ENCODE peak calls at places on chromosome 5, in six cellular contexts. One of them, this sample, is unnamed. For H3K36me3, the result is how much of the 10 kb centered on the place peaks cover.

GRCh38 chr5:176588297-176588696 is 21.7 kb downstream of the GPRIN1 start:
- DNase-seq in effector memory CD4-positive, alpha-beta T cell: no peak
- DNase-seq in PC-3: no peak
- DNase-seq in endodermal cell: no peak
- DNase-seq in Peyer's patch: no peak
- DNase-seq in right lobe of liver: no peak
- DNase-seq in this sample: no peak

GRCh38 chr5:154771383-154771901 is 16.3 kb downstream of the LARP1 start:
- DNase-seq in effector memory CD4-positive, alpha-beta T cell: no peak
- DNase-seq in PC-3: no peak
- DNase-seq in endodermal cell: peak
- DNase-seq in Peyer's patch: no peak
- DNase-seq in right lobe of liver: no peak
- DNase-seq in this sample: no peak

GRCh38 chr5:64301566-64301965 is 135.9 kb downstream of the RNF180 start:
- DNase-seq in effector memory CD4-positive, alpha-beta T cell: no peak
- DNase-seq in PC-3: peak
- DNase-seq in endodermal cell: no peak
- DNase-seq in Peyer's patch: no peak
- DNase-seq in right lobe of liver: no peak
- DNase-seq in this sample: no peak

GRCh38 chr5:38384396-38384795 is 126.0 kb downstream of the EGFLAM start:
- DNase-seq in effector memory CD4-positive, alpha-beta T cell: no peak
- DNase-seq in PC-3: no peak
- DNase-seq in endodermal cell: peak
- DNase-seq in Peyer's patch: no peak
- DNase-seq in right lobe of liver: no peak
- DNase-seq in this sample: no peak

GRCh38 chr5:59893436-59894227 is at the start of gene PDE4D:
- DNase-seq in effector memory CD4-positive, alpha-beta T cell: no peak
- DNase-seq in PC-3: peak
- DNase-seq in endodermal cell: peak
- DNase-seq in Peyer's patch: peak
- DNase-seq in right lobe of liver: peak
- DNase-seq in this sample: peak

GRCh38 chr5:55601209-55601618 is 66.5 kb upstream of the PLPP1 start:
- DNase-seq in effector memory CD4-positive, alpha-beta T cell: no peak
- DNase-seq in PC-3: peak
- DNase-seq in endodermal cell: no peak
- DNase-seq in Peyer's patch: peak
- DNase-seq in right lobe of liver: peak
- DNase-seq in this sample: no peak

GRCh38 chr5:25516136-25516535 is 871.4 kb upstream of the CDH10 start:
- DNase-seq in effector memory CD4-positive, alpha-beta T cell: no peak
- DNase-seq in PC-3: peak
- DNase-seq in endodermal cell: no peak
- DNase-seq in Peyer's patch: no peak
- DNase-seq in right lobe of liver: no peak
- DNase-seq in this sample: no peak

GRCh38 chr5:39020465-39020864 is 53.7 kb downstream of the RICTOR start:
- DNase-seq in effector memory CD4-positive, alpha-beta T cell: no peak
- DNase-seq in PC-3: no peak
- DNase-seq in endodermal cell: no peak
- DNase-seq in Peyer's patch: no peak
- DNase-seq in right lobe of liver: no peak
- DNase-seq in this sample: no peak

GRCh38 chr5:159759791-159760300 is 156.4 kb upstream of the ADRA1B start:
- DNase-seq in effector memory CD4-positive, alpha-beta T cell: no peak
- DNase-seq in PC-3: no peak
- DNase-seq in endodermal cell: no peak
- DNase-seq in Peyer's patch: no peak
- DNase-seq in right lobe of liver: no peak
- DNase-seq in this sample: no peak

GRCh38 chr5:163529698-163530097 is 24.3 kb downstream of the MAT2B start:
- DNase-seq in effector memory CD4-positive, alpha-beta T cell: no peak
- DNase-seq in PC-3: no peak
- DNase-seq in endodermal cell: no peak
- DNase-seq in Peyer's patch: no peak
- DNase-seq in right lobe of liver: no peak
- DNase-seq in this sample: no peak

GRCh38 chr5:1883120-1883924 is 597 bp upstream of the IRX4 start:
- DNase-seq in effector memory CD4-positive, alpha-beta T cell: no peak
- DNase-seq in PC-3: peak
- DNase-seq in endodermal cell: peak
- DNase-seq in Peyer's patch: no peak
- DNase-seq in right lobe of liver: peak
- DNase-seq in this sample: peak

GRCh38 chr5:14264605-14265316 is 121.6 kb downstream of the TRIO start:
- DNase-seq in effector memory CD4-positive, alpha-beta T cell: peak
- DNase-seq in PC-3: peak
- DNase-seq in endodermal cell: peak
- DNase-seq in Peyer's patch: peak
- DNase-seq in right lobe of liver: peak
- DNase-seq in this sample: peak

GRCh38 chr5:179250561-179251225 is 94.6 kb downstream of the ADAMTS2 start:
- DNase-seq in effector memory CD4-positive, alpha-beta T cell: no peak
- DNase-seq in PC-3: no peak
- DNase-seq in endodermal cell: peak
- DNase-seq in Peyer's patch: peak
- DNase-seq in right lobe of liver: peak
- DNase-seq in this sample: peak

GRCh38 chr5:88687253-88687955 is 195.6 kb downstream of the MEF2C start:
- DNase-seq in effector memory CD4-positive, alpha-beta T cell: no peak
- DNase-seq in PC-3: no peak
- DNase-seq in endodermal cell: no peak
- DNase-seq in Peyer's patch: no peak
- DNase-seq in right lobe of liver: no peak
- DNase-seq in this sample: no peak

GRCh38 chr5:10469253-10470030 is 27.8 kb downstream of the ROPN1L start:
- DNase-seq in effector memory CD4-positive, alpha-beta T cell: no peak
- DNase-seq in PC-3: peak
- DNase-seq in endodermal cell: no peak
- DNase-seq in Peyer's patch: no peak
- DNase-seq in right lobe of liver: no peak
- DNase-seq in this sample: no peak

GRCh38 chr5:73625314-73625904 is 587 bp upstream of the ARHGEF28 start:
- DNase-seq in effector memory CD4-positive, alpha-beta T cell: no peak
- DNase-seq in PC-3: no peak
- DNase-seq in endodermal cell: no peak
- DNase-seq in Peyer's patch: no peak
- DNase-seq in right lobe of liver: no peak
- DNase-seq in this sample: no peak

GRCh38 chr5:73623929-73624404 is 2.0 kb upstream of the ARHGEF28 start:
- DNase-seq in effector memory CD4-positive, alpha-beta T cell: no peak
- DNase-seq in PC-3: no peak
- DNase-seq in endodermal cell: no peak
- DNase-seq in Peyer's patch: no peak
- DNase-seq in right lobe of liver: no peak
- DNase-seq in this sample: no peak

GRCh38 chr5:73626814-73627313 is 868 bp downstream of the ARHGEF28 start:
- DNase-seq in effector memory CD4-positive, alpha-beta T cell: no peak
- DNase-seq in PC-3: no peak
- DNase-seq in endodermal cell: no peak
- DNase-seq in Peyer's patch: no peak
- DNase-seq in right lobe of liver: no peak
- DNase-seq in this sample: no peak

GRCh38 chr5:73624888-73625287 is 1.1 kb upstream of the ARHGEF28 start:
- DNase-seq in effector memory CD4-positive, alpha-beta T cell: no peak
- DNase-seq in PC-3: no peak
- DNase-seq in endodermal cell: peak
- DNase-seq in Peyer's patch: no peak
- DNase-seq in right lobe of liver: no peak
- DNase-seq in this sample: no peak

DNA sequence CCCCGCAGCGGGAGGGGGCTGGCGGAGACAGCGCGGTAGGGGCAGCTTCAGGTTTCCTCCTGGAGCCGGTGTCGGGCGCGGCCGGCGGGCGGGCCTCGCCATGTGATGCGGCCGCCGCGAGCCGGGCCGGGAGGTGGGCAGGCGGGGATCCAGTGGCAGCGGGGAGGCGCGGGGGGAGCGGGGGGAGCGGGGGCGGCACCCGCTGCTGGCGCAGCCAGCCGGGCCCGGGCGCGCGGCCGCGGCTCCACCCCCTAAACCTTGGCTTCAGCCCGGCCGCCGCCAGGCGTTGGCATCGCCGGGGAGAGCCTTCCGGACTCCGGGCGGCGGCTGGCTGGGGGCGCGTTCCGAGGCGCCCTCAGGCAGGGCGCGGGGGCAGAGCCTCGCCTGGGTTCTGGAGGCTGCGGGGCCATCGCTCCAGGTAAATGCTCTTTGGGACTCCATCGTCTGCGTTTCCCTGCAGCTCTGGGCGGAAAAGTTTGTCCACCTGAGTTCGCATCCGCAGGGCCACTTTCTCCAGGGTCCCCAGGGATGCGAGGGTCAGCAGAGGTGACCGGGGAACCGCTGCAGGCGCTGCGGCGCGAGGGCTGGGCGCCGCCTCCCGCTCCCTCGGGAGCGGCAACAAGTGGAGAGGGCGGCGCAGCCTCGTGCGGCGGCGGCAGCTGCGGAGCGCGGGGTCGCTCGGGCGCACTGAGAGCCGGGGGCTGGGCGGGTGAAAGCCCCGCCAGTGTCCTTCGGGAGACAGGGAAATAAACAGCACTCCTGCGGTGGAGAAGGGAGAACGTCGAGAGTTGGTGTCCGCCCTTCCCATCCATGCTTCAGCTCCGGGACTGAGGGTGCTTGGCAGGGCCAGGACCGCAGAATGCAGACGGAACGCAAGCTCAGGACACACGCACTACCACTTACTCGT is at the start of gene ARHGEF28:
- DNase-seq in effector memory CD4-positive, alpha-beta T cell: no peak
- DNase-seq in PC-3: peak
- DNase-seq in endodermal cell: peak
- DNase-seq in Peyer's patch: peak
- DNase-seq in right lobe of liver: peak
- DNase-seq in this sample: peak
- H3K4me3 ChIP-seq in effector memory CD4-positive, alpha-beta T cell: peak
- H3K4me3 ChIP-seq in PC-3: peak
- H3K4me3 ChIP-seq in endodermal cell: peak
- H3K4me3 ChIP-seq in Peyer's patch: peak
- H3K4me3 ChIP-seq in right lobe of liver: peak
- H3K4me3 ChIP-seq in this sample: peak

DNA sequence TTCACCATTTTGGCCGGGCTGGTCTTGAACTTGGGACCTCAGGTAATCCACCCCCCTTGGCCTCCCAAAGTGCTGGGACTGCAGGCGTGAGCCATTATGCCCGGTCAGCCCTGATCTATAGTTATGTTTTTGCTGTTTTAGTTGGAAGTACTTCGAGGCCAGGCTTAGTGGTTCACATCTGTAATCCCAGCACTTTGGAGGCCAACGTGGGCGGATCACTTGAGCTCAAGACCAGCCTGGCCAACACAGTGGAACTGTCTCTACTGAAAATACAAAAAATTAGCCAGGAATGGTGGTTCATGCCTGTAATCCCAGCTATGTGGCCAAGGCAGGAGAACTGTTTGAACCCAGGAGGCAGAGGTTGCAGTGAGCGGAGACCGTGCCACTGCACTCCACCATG is 2.0 kb downstream of the HSPA9 start:
- DNase-seq in effector memory CD4-positive, alpha-beta T cell: no peak
- DNase-seq in PC-3: no peak
- DNase-seq in endodermal cell: no peak
- DNase-seq in Peyer's patch: no peak
- DNase-seq in right lobe of liver: no peak
- DNase-seq in this sample: no peak
- H3K36me3 ChIP-seq in effector memory CD4-positive, alpha-beta T cell: under half
- H3K36me3 ChIP-seq in PC-3: under half
- H3K36me3 ChIP-seq in endodermal cell: half or more
- H3K36me3 ChIP-seq in Peyer's patch: under half
- H3K36me3 ChIP-seq in right lobe of liver: under half
- H3K36me3 ChIP-seq in this sample: half or more

GRCh38 chr5:138611295-138612220 is 36.4 kb upstream of the HSPA9 start:
- DNase-seq in effector memory CD4-positive, alpha-beta T cell: no peak
- DNase-seq in PC-3: no peak
- DNase-seq in endodermal cell: peak
- DNase-seq in Peyer's patch: no peak
- DNase-seq in right lobe of liver: no peak
- DNase-seq in this sample: no peak
- H3K4me3 ChIP-seq in effector memory CD4-positive, alpha-beta T cell: no peak
- H3K4me3 ChIP-seq in PC-3: no peak
- H3K4me3 ChIP-seq in endodermal cell: peak
- H3K4me3 ChIP-seq in Peyer's patch: no peak
- H3K4me3 ChIP-seq in right lobe of liver: peak
- H3K4me3 ChIP-seq in this sample: no peak

DNA sequence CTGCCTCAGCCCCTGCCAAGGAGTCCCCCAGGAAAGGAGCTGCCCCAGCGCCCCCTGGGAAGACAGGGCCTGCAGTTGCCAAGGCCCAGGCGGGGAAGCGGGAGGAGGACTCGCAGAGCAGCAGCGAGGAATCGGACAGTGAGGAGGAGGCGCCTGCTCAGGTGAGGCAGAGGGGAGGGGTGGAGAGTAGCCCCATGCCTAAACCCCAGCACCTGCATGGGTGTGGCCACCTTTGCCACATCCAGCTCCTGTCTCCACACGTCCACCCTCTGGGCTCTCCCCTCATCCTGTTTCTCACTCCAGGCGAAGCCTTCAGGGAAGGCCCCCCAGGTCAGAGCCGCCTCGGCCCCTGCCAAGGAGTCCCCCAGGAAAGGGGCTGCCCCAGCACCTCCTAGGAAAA is 17.2 kb downstream of the TCOF1 start:
- DNase-seq in effector memory CD4-positive, alpha-beta T cell: no peak
- DNase-seq in PC-3: no peak
- DNase-seq in endodermal cell: no peak
- DNase-seq in Peyer's patch: no peak
- DNase-seq in right lobe of liver: no peak
- DNase-seq in this sample: no peak
- H3K36me3 ChIP-seq in effector memory CD4-positive, alpha-beta T cell: half or more
- H3K36me3 ChIP-seq in PC-3: half or more
- H3K36me3 ChIP-seq in endodermal cell: half or more
- H3K36me3 ChIP-seq in Peyer's patch: under half
- H3K36me3 ChIP-seq in right lobe of liver: under half
- H3K36me3 ChIP-seq in this sample: under half

DNA sequence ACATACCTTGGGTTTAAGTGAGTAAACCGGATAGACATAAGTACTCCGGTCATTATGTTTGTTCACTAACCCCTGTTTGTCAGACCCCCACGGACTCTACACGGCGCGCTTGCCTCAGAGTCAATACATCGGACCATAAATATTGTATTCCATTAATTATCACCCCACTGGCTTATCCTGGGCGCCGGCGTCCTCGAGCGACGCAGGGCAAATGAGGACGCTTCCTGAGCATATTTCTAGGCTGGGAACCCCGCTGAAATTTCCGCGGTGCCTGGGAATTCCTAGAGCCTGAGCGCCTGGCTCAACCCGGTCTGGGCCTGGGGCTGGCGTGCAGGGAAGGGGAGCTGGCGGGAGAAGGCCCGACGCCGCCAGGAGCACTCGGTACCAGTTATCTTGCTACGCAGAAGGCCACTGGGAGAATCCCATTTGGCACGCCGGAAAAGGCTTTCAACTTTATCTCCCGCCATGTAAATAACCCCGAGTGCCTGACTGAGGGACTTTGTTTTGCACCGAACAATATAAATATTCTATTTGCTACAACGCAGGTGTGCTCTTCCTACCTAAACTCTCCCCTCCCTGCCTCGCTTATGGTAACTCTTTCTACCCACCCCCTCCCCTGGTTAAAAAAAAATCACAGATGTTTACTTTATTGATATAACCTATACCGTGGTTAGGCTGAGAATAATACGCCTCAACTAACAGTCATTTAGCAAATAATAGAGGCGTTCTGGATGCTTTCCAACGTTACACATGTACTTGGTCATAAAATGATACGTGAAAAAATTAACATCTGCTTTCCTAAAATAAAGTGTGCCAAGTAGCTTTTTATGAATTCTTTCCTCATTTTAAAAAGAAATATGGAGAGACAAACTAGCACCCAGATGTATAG is 19.5 kb downstream of the NR2F1 start:
- DNase-seq in effector memory CD4-positive, alpha-beta T cell: no peak
- DNase-seq in PC-3: peak
- DNase-seq in endodermal cell: peak
- DNase-seq in Peyer's patch: no peak
- DNase-seq in right lobe of liver: no peak
- DNase-seq in this sample: no peak
- H3K4me3 ChIP-seq in effector memory CD4-positive, alpha-beta T cell: no peak
- H3K4me3 ChIP-seq in PC-3: no peak
- H3K4me3 ChIP-seq in endodermal cell: peak
- H3K4me3 ChIP-seq in Peyer's patch: no peak
- H3K4me3 ChIP-seq in right lobe of liver: no peak
- H3K4me3 ChIP-seq in this sample: no peak